ENCODE peak calls at places on chromosomes 1 and 21, in nine cellular contexts. V is GM20000; I is suprapubic skin; X is Calu3; O is CD4-positive, alpha-beta T cell; K is WTC11; H is AG09319; F is heart right ventricle; A is omental fat pad. W is an unnamed sample.

GRCh38 chr1:180213401-180214177 is 16.5 kb upstream of the LHX4 start:
- DNase-seq in V (peak), I (peak), X (no peak), O (no peak), K (peak), H (no peak), F (no peak), A (no peak), W (no peak)

GRCh38 chr1:89999628-90000027 is 4.7 kb downstream of the ZNF326 start:
- DNase-seq in V (no peak), I (no peak), X (no peak), O (no peak), K (no peak), H (no peak), F (no peak), A (no peak), W (no peak)

GRCh38 chr1:57024855-57025254 is 59.0 kb upstream of the C8B start:
- DNase-seq in V (no peak), I (no peak), X (no peak), O (no peak), K (no peak), H (no peak), F (no peak), A (no peak), W (no peak)

GRCh38 chr1:29811247-29811646 is 574.9 kb downstream of the PTPRU start:
- DNase-seq in V (no peak), I (no peak), X (no peak), O (no peak), K (no peak), H (no peak), F (no peak), A (no peak), W (peak)

GRCh38 chr21:43352568-43353281 is 74.2 kb downstream of the SIK1 start:
- DNase-seq in V (peak), I (no peak), X (no peak), O (no peak), K (no peak), H (no peak), F (no peak), A (no peak), W (no peak)

GRCh38 chr1:32900956-32901822 is at the start of gene TMEM54:
- DNase-seq in V (peak), I (no peak), X (peak), O (no peak), K (peak), H (no peak), F (peak), A (no peak), W (no peak)

GRCh38 chr1:159068877-159069276 is 7.7 kb downstream of the AIM2 start:
- DNase-seq in V (no peak), I (no peak), X (no peak), O (no peak), K (no peak), H (no peak), F (no peak), A (no peak), W (no peak)

GRCh38 chr21:28066051-28066450 is 926.6 kb downstream of the LTN1 start:
- DNase-seq in V (no peak), I (no peak), X (no peak), O (no peak), K (no peak), H (no peak), F (no peak), A (no peak), W (no peak)

GRCh38 chr1:233019921-233020320 is 69.5 kb downstream of the NTPCR start:
- DNase-seq in V (no peak), I (no peak), X (no peak), O (no peak), K (no peak), H (peak), F (no peak), A (no peak), W (no peak)

GRCh38 chr1:101178341-101178687 is 58.5 kb upstream of the S1PR1 start:
- DNase-seq in V (no peak), I (no peak), X (no peak), O (no peak), K (no peak), H (no peak), F (no peak), A (no peak), W (no peak)

GRCh38 chr1:172530000-172530399 is 3.0 kb upstream of the SUCO start:
- DNase-seq in V (no peak), I (no peak), X (no peak), O (no peak), K (no peak), H (no peak), F (no peak), A (no peak), W (no peak)

GRCh38 chr1:8332806-8333205 is 14.9 kb downstream of the SLC45A1 start:
- DNase-seq in V (no peak), I (no peak), X (no peak), O (no peak), K (no peak), H (no peak), F (no peak), A (no peak), W (no peak)

GRCh38 chr1:68269637-68270430 is 37.5 kb upstream of the WLS start:
- DNase-seq in V (no peak), I (no peak), X (peak), O (no peak), K (no peak), H (no peak), F (no peak), A (no peak), W (no peak)

GRCh38 chr1:219985169-219985568 is 56.8 kb upstream of the SLC30A10 start:
- DNase-seq in V (no peak), I (no peak), X (no peak), O (no peak), K (no peak), H (no peak), F (no peak), A (no peak), W (no peak)

GRCh38 chr1:205285391-205286101 is 36.0 kb downstream of the NUAK2 start:
- DNase-seq in V (peak), I (no peak), X (no peak), O (peak), K (no peak), H (no peak), F (no peak), A (no peak), W (no peak)

GRCh38 chr1:58783993-58784757 is at the start of gene JUN:
- DNase-seq in V (peak), I (peak), X (peak), O (peak), K (peak), H (peak), F (peak), A (peak), W (peak)

GRCh38 chr1:58781541-58782307 is 2.1 kb downstream of the JUN start:
- DNase-seq in V (peak), I (peak), X (peak), O (peak), K (peak), H (no peak), F (peak), A (no peak), W (peak)

GRCh38 chr1:58780586-58781452 is 3.0 kb downstream of the JUN start:
- DNase-seq in V (no peak), I (no peak), X (peak), O (no peak), K (no peak), H (no peak), F (no peak), A (no peak), W (no peak)

GRCh38 chr1:58783090-58783992 is 506 bp downstream of the JUN start:
- DNase-seq in V (peak), I (peak), X (peak), O (peak), K (peak), H (no peak), F (peak), A (peak), W (peak)

DNA sequence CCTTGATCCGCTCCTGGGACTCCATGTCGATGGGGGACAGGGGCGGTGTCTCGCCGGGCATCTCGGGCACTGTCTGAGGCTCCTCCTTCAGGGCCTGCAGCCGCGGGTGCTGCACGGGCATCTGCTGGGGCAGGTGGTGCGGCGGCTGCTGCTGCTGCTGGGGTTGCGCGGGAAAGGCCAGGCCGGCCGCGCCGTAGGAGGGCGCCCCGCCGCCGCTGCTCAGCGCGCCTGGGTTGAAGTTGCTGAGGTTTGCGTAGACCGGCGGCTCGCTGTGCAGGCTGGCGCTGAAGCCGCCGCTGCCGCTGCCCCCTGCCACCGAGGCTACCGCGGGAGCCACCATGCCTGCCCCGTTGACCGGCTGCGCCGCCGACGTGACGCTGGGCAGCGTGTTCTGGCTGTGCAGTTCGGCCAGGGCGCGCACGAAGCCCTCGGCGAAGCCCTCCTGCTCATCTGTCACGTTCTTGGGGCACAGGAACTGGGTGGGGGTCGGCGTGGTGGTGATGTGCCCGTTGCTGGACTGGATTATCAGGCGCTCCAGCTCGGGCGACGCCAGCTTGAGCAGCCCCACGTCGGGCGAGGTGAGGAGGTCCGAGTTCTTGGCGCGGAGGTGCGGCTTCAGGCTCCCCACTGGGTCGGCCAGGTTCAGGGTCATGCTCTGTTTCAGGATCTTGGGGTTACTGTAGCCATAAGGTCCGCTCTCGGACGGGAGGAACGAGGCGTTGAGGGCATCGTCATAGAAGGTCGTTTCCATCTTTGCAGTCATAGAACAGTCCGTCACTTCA is 1.3 kb downstream of the JUN start:
- DNase-seq in V (peak), I (peak), X (peak), O (peak), K (peak), H (no peak), F (peak), A (no peak), W (peak)
- TF ChIP-seq CTCF in V (peak), I (no peak), X (no peak), O (peak), K (no peak), H (no peak), F (no peak), A (no peak), W (no peak)

DNA sequence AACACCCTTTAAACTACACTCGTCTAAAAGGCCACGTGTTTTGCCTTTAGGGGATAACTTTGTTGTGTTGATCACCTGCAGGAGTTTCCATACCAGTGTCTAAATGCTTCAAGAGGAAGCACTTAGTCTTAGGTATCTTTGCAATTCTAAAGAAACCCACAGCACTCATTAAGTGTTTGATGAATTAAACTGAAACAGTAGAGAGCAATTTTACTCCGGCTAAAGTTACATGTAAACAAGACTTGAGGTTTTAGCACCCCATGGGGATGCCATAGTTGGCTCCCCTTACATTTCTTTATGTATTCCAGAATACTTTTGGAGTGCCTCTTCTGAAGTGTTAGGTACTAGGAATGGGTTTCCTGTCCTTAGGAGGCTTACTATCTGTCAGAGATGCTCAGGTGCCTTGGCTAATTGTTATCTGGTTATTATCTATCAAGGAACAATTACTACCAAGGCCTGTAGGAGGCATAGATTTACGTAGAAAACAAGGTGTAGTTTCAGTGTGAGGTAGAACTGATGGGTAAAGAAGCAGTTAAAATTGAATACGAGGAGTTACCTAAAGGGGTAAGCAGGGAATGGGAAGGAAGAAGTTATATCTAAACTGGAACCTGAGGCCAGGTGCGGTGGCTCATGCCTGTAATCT is 176.8 kb upstream of the SAMSN1 start:
- DNase-seq in V (no peak), I (no peak), X (no peak), O (no peak), K (no peak), H (no peak), F (no peak), A (no peak), W (no peak)
- TF ChIP-seq CTCF in V (no peak), I (no peak), X (no peak), O (no peak), K (no peak), H (no peak), F (no peak), A (no peak), W (no peak)

DNA sequence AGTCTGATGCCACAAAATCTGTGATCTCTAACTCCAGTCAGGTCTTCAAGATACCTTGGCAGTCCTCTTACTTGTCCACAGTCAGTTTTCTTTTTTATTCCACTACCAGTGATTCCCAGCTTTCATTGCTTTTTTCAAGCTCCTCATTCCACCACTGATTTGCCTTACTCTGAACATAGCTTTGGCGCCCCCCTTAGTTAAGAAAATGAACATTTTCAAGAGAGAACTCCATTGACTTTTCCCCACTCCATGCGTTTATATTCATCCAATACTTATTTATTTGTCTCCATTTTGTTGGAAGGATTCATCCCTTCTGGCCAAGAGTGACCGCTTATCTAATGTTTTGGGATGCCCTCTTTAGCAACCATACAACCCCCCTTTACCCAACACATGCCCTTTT is 33.9 kb upstream of the IPO9 start:
- DNase-seq in V (no peak), I (no peak), X (no peak), O (no peak), K (no peak), H (no peak), F (no peak), A (no peak), W (no peak)
- TF ChIP-seq CTCF in V (peak), I (no peak), X (no peak), O (no peak), K (no peak), H (peak), F (no peak), A (no peak), W (peak)

GRCh38 chr1:118118469-118118868 is 66.6 kb downstream of the SPAG17 start:
- DNase-seq in V (no peak), I (no peak), X (no peak), O (no peak), K (no peak), H (no peak), F (no peak), A (no peak), W (no peak)
- TF ChIP-seq CTCF in V (no peak), I (no peak), X (no peak), O (no peak), K (no peak), H (no peak), F (no peak), A (no peak), W (no peak)

DNA sequence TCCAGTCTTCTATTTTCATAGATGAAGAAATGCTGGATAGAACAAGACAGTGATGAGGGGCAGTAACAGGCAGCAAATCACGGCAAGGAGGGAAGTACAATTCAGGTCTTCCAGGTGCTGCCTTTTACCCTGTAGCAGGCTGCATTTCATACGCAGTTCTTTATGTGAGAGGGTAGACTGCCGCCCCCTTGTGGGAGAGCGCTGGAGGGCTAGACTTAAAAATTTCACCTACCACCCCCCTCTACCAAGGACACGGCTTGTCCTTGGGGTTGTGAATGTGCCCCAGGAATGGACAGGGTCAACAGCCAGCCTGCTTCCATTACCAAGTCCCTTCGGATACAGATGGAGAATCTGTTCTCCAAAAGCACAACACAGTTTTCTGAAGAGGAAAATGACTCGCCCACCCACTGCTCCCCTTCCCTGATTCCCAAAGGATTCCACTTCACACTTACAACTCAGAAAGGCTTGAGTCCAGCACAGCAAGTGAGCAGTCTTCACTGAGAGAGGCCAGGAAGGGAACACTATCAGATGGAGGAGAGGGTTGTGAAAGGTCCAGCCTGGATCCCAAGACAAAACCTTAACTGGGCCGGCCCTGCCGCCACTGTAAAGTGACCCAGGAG is 7.4 kb downstream of the WDR77 start:
- DNase-seq in V (peak), I (no peak), X (peak), O (peak), K (peak), H (no peak), F (no peak), A (no peak), W (no peak)
- TF ChIP-seq CTCF in V (peak), I (no peak), X (peak), O (peak), K (peak), H (peak), F (no peak), A (no peak), W (peak)

GRCh38 chr1:212293579-212293978 is 8.4 kb downstream of the PPP2R5A start:
- DNase-seq in V (no peak), I (no peak), X (no peak), O (no peak), K (no peak), H (no peak), F (no peak), A (no peak), W (no peak)
- TF ChIP-seq CTCF in V (no peak), I (no peak), X (no peak), O (no peak), K (no peak), H (no peak), F (no peak), A (no peak), W (peak)

GRCh38 chr1:6105763-6106162 is 60.1 kb downstream of the KCNAB2 start:
- DNase-seq in V (no peak), I (no peak), X (peak), O (no peak), K (no peak), H (no peak), F (no peak), A (no peak), W (no peak)
- TF ChIP-seq CTCF in V (no peak), I (no peak), X (no peak), O (no peak), K (no peak), H (peak), F (no peak), A (no peak), W (no peak)

GRCh38 chr1:119635801-119636390 is 12.2 kb downstream of the ZNF697 start:
- DNase-seq in V (peak), I (no peak), X (no peak), O (no peak), K (no peak), H (no peak), F (no peak), A (no peak), W (no peak)
- TF ChIP-seq CTCF in V (no peak), I (no peak), X (no peak), O (no peak), K (no peak), H (no peak), F (no peak), A (no peak), W (no peak)

GRCh38 chr1:13706058-13706457 is 6.1 kb downstream of the PRDM2 start:
- DNase-seq in V (no peak), I (no peak), X (no peak), O (no peak), K (no peak), H (no peak), F (no peak), A (no peak), W (no peak)

GRCh38 chr1:13703128-13703513 is 3.1 kb downstream of the PRDM2 start:
- DNase-seq in V (no peak), I (no peak), X (no peak), O (no peak), K (no peak), H (no peak), F (no peak), A (no peak), W (no peak)

GRCh38 chr1:13702425-13703127 is 2.6 kb downstream of the PRDM2 start:
- DNase-seq in V (peak), I (no peak), X (no peak), O (peak), K (no peak), H (no peak), F (no peak), A (no peak), W (no peak)

GRCh38 chr1:13701274-13701650 is 1.3 kb downstream of the PRDM2 start:
- DNase-seq in V (peak), I (no peak), X (no peak), O (no peak), K (no peak), H (no peak), F (no peak), A (no peak), W (no peak)

DNA sequence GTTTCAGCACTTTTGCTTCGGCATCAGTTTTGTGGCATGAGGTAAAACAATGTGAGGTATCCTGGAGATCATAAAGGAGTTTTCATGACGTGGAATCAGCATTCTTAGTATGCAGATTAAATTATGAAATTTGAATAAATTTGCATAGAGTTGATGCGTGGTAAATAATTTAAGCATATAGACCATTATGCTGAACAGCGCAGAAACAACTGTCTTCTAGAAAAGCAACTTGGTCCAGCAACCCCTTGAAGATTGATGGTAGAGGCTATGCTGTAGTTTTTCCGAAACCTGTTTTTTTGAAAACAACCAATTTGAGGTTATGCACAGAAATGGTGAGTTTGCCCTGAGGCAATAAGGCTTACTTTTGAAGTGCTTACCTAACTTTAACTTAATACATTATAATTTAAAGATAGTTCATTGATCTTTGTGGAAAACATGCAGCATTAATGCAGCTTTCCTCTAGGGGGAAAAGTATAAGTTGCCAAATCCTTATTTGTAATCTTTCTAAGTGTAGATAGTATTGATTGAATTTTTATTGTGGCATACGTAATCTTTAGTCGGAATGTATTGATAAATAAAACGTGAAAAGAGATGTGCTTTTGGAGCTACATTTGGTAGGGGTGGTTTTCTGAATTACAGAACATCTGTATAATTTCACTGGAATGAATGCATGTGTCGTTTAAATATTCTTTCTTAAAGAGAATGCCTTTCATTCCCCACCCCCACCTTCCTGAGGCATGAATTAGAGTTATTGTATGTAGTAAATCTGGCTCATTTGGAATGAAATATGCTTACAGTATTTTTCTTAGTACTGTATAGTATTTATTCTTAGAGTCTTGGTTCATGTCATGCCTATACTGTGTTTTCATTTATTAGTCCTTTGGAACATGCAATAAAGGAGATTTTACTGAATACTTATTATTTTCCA is 3.8 kb downstream of the PRDM2 start:
- DNase-seq in V (no peak), I (no peak), X (no peak), O (no peak), K (no peak), H (no peak), F (no peak), A (no peak), W (no peak)
- TF ChIP-seq CTCF in V (no peak), I (no peak), X (no peak), O (no peak), K (no peak), H (no peak), F (no peak), A (no peak), W (peak)

GRCh38 chr1:237677979-237678378 is 212.7 kb downstream of the ZP4 start:
- DNase-seq in V (no peak), I (no peak), X (peak), O (no peak), K (no peak), H (no peak), F (no peak), A (no peak), W (no peak)
- TF ChIP-seq CTCF in V (no peak), I (no peak), X (no peak), O (no peak), K (no peak), H (no peak), F (no peak), A (no peak), W (peak)

W was measured in type B pancreatic cell.